ENCODE peak calls at places on chromosome 5, in nine cellular contexts. One of them, this sample, is unnamed.

GRCh38 chr5:82657036-82657699 is 379.0 kb upstream of the RPS23 start:
- DNase-seq in nucleus accumbens: no peak
- DNase-seq in GM12891: no peak
- DNase-seq in activated T-helper 1 cell treated with anti-CD3 and anti-CD28 coated beads, Interleukin-12 subunit alpha, Interleukin-12 subunit beta, Interleukin-2, Interleukin-4 antibody, amounts not matched to agents 30 ng/mL and 10 ng/mL and 1 ng/mL, durations not matched to agents 14 hours and 24 hours and 36 hours: no peak
- DNase-seq in brain pericyte: no peak
- DNase-seq in GM03348: no peak
- DNase-seq in midbrain: no peak
- DNase-seq in NCI-H1694 treated with DMSO at 0.1 percent for 48 hours: no peak
- DNase-seq in IMR-90: no peak
- DNase-seq in this sample: no peak

GRCh38 chr5:60836131-60836530 is 7.9 kb downstream of the ELOVL7 start:
- DNase-seq in nucleus accumbens: no peak
- DNase-seq in GM12891: no peak
- DNase-seq in activated T-helper 1 cell treated with anti-CD3 and anti-CD28 coated beads, Interleukin-12 subunit alpha, Interleukin-12 subunit beta, Interleukin-2, Interleukin-4 antibody, amounts not matched to agents 30 ng/mL and 10 ng/mL and 1 ng/mL, durations not matched to agents 14 hours and 24 hours and 36 hours: no peak
- DNase-seq in brain pericyte: no peak
- DNase-seq in GM03348: no peak
- DNase-seq in midbrain: no peak
- DNase-seq in NCI-H1694 treated with DMSO at 0.1 percent for 48 hours: no peak
- DNase-seq in IMR-90: no peak
- DNase-seq in this sample: no peak

GRCh38 chr5:126428421-126428820 is 5.2 kb downstream of the GRAMD2B start:
- DNase-seq in nucleus accumbens: no peak
- DNase-seq in GM12891: no peak
- DNase-seq in activated T-helper 1 cell treated with anti-CD3 and anti-CD28 coated beads, Interleukin-12 subunit alpha, Interleukin-12 subunit beta, Interleukin-2, Interleukin-4 antibody, amounts not matched to agents 30 ng/mL and 10 ng/mL and 1 ng/mL, durations not matched to agents 14 hours and 24 hours and 36 hours: no peak
- DNase-seq in brain pericyte: no peak
- DNase-seq in GM03348: no peak
- DNase-seq in midbrain: no peak
- DNase-seq in NCI-H1694 treated with DMSO at 0.1 percent for 48 hours: no peak
- DNase-seq in IMR-90: no peak
- DNase-seq in this sample: no peak

GRCh38 chr5:157549954-157550549 is 25.5 kb downstream of the ADAM19 start:
- DNase-seq in nucleus accumbens: no peak
- DNase-seq in GM12891: no peak
- DNase-seq in activated T-helper 1 cell treated with anti-CD3 and anti-CD28 coated beads, Interleukin-12 subunit alpha, Interleukin-12 subunit beta, Interleukin-2, Interleukin-4 antibody, amounts not matched to agents 30 ng/mL and 10 ng/mL and 1 ng/mL, durations not matched to agents 14 hours and 24 hours and 36 hours: no peak
- DNase-seq in brain pericyte: no peak
- DNase-seq in GM03348: no peak
- DNase-seq in midbrain: no peak
- DNase-seq in NCI-H1694 treated with DMSO at 0.1 percent for 48 hours: no peak
- DNase-seq in IMR-90: peak
- DNase-seq in this sample: peak

GRCh38 chr5:170389250-170389902 is at the start of gene KCNMB1:
- DNase-seq in nucleus accumbens: no peak
- DNase-seq in GM12891: no peak
- DNase-seq in activated T-helper 1 cell treated with anti-CD3 and anti-CD28 coated beads, Interleukin-12 subunit alpha, Interleukin-12 subunit beta, Interleukin-2, Interleukin-4 antibody, amounts not matched to agents 30 ng/mL and 10 ng/mL and 1 ng/mL, durations not matched to agents 14 hours and 24 hours and 36 hours: no peak
- DNase-seq in brain pericyte: no peak
- DNase-seq in GM03348: no peak
- DNase-seq in midbrain: no peak
- DNase-seq in NCI-H1694 treated with DMSO at 0.1 percent for 48 hours: no peak
- DNase-seq in IMR-90: no peak
- DNase-seq in this sample: peak

GRCh38 chr5:151773979-151774378 is 2.2 kb downstream of the G3BP1 start:
- DNase-seq in nucleus accumbens: no peak
- DNase-seq in GM12891: no peak
- DNase-seq in activated T-helper 1 cell treated with anti-CD3 and anti-CD28 coated beads, Interleukin-12 subunit alpha, Interleukin-12 subunit beta, Interleukin-2, Interleukin-4 antibody, amounts not matched to agents 30 ng/mL and 10 ng/mL and 1 ng/mL, durations not matched to agents 14 hours and 24 hours and 36 hours: no peak
- DNase-seq in brain pericyte: no peak
- DNase-seq in GM03348: no peak
- DNase-seq in midbrain: no peak
- DNase-seq in NCI-H1694 treated with DMSO at 0.1 percent for 48 hours: no peak
- DNase-seq in IMR-90: no peak
- DNase-seq in this sample: no peak

GRCh38 chr5:132826424-132827082 is 3.9 kb downstream of the SHROOM1 start:
- DNase-seq in nucleus accumbens: no peak
- DNase-seq in GM12891: no peak
- DNase-seq in activated T-helper 1 cell treated with anti-CD3 and anti-CD28 coated beads, Interleukin-12 subunit alpha, Interleukin-12 subunit beta, Interleukin-2, Interleukin-4 antibody, amounts not matched to agents 30 ng/mL and 10 ng/mL and 1 ng/mL, durations not matched to agents 14 hours and 24 hours and 36 hours: no peak
- DNase-seq in brain pericyte: no peak
- DNase-seq in GM03348: no peak
- DNase-seq in midbrain: no peak
- DNase-seq in NCI-H1694 treated with DMSO at 0.1 percent for 48 hours: no peak
- DNase-seq in IMR-90: no peak
- DNase-seq in this sample: no peak

GRCh38 chr5:176547811-176548210 is 1.3 kb upstream of the CDHR2 start:
- DNase-seq in nucleus accumbens: no peak
- DNase-seq in GM12891: no peak
- DNase-seq in activated T-helper 1 cell treated with anti-CD3 and anti-CD28 coated beads, Interleukin-12 subunit alpha, Interleukin-12 subunit beta, Interleukin-2, Interleukin-4 antibody, amounts not matched to agents 30 ng/mL and 10 ng/mL and 1 ng/mL, durations not matched to agents 14 hours and 24 hours and 36 hours: no peak
- DNase-seq in brain pericyte: no peak
- DNase-seq in GM03348: no peak
- DNase-seq in midbrain: no peak
- DNase-seq in NCI-H1694 treated with DMSO at 0.1 percent for 48 hours: no peak
- DNase-seq in IMR-90: no peak
- DNase-seq in this sample: peak

GRCh38 chr5:172501708-172502379 is 47.5 kb upstream of the SH3PXD2B start:
- DNase-seq in nucleus accumbens: no peak
- DNase-seq in GM12891: no peak
- DNase-seq in activated T-helper 1 cell treated with anti-CD3 and anti-CD28 coated beads, Interleukin-12 subunit alpha, Interleukin-12 subunit beta, Interleukin-2, Interleukin-4 antibody, amounts not matched to agents 30 ng/mL and 10 ng/mL and 1 ng/mL, durations not matched to agents 14 hours and 24 hours and 36 hours: no peak
- DNase-seq in brain pericyte: no peak
- DNase-seq in GM03348: no peak
- DNase-seq in midbrain: no peak
- DNase-seq in NCI-H1694 treated with DMSO at 0.1 percent for 48 hours: no peak
- DNase-seq in IMR-90: no peak
- DNase-seq in this sample: no peak

GRCh38 chr5:180328296-180329137 is 24.6 kb downstream of the GFPT2 start:
- DNase-seq in nucleus accumbens: peak
- DNase-seq in GM12891: peak
- DNase-seq in activated T-helper 1 cell treated with anti-CD3 and anti-CD28 coated beads, Interleukin-12 subunit alpha, Interleukin-12 subunit beta, Interleukin-2, Interleukin-4 antibody, amounts not matched to agents 30 ng/mL and 10 ng/mL and 1 ng/mL, durations not matched to agents 14 hours and 24 hours and 36 hours: peak
- DNase-seq in brain pericyte: no peak
- DNase-seq in GM03348: peak
- DNase-seq in midbrain: peak
- DNase-seq in NCI-H1694 treated with DMSO at 0.1 percent for 48 hours: peak
- DNase-seq in IMR-90: peak
- DNase-seq in this sample: peak

GRCh38 chr5:82217917-82218316 is 60.2 kb downstream of the RPS23 start:
- DNase-seq in nucleus accumbens: no peak
- DNase-seq in GM12891: no peak
- DNase-seq in activated T-helper 1 cell treated with anti-CD3 and anti-CD28 coated beads, Interleukin-12 subunit alpha, Interleukin-12 subunit beta, Interleukin-2, Interleukin-4 antibody, amounts not matched to agents 30 ng/mL and 10 ng/mL and 1 ng/mL, durations not matched to agents 14 hours and 24 hours and 36 hours: no peak
- DNase-seq in brain pericyte: no peak
- DNase-seq in GM03348: no peak
- DNase-seq in midbrain: no peak
- DNase-seq in NCI-H1694 treated with DMSO at 0.1 percent for 48 hours: no peak
- DNase-seq in IMR-90: no peak
- DNase-seq in this sample: no peak

GRCh38 chr5:72194846-72195245 is 87.6 kb downstream of the MAP1B start:
- DNase-seq in nucleus accumbens: no peak
- DNase-seq in GM12891: no peak
- DNase-seq in activated T-helper 1 cell treated with anti-CD3 and anti-CD28 coated beads, Interleukin-12 subunit alpha, Interleukin-12 subunit beta, Interleukin-2, Interleukin-4 antibody, amounts not matched to agents 30 ng/mL and 10 ng/mL and 1 ng/mL, durations not matched to agents 14 hours and 24 hours and 36 hours: peak
- DNase-seq in brain pericyte: no peak
- DNase-seq in GM03348: no peak
- DNase-seq in midbrain: no peak
- DNase-seq in NCI-H1694 treated with DMSO at 0.1 percent for 48 hours: no peak
- DNase-seq in IMR-90: no peak
- DNase-seq in this sample: no peak

GRCh38 chr5:160961761-160962160 is 109.8 kb upstream of the ATP10B start:
- DNase-seq in nucleus accumbens: no peak
- DNase-seq in GM12891: no peak
- DNase-seq in activated T-helper 1 cell treated with anti-CD3 and anti-CD28 coated beads, Interleukin-12 subunit alpha, Interleukin-12 subunit beta, Interleukin-2, Interleukin-4 antibody, amounts not matched to agents 30 ng/mL and 10 ng/mL and 1 ng/mL, durations not matched to agents 14 hours and 24 hours and 36 hours: no peak
- DNase-seq in brain pericyte: no peak
- DNase-seq in GM03348: no peak
- DNase-seq in midbrain: no peak
- DNase-seq in NCI-H1694 treated with DMSO at 0.1 percent for 48 hours: no peak
- DNase-seq in IMR-90: no peak
- DNase-seq in this sample: no peak

GRCh38 chr5:52948418-52949076 is 40.6 kb upstream of the ITGA2 start:
- DNase-seq in nucleus accumbens: peak
- DNase-seq in GM12891: peak
- DNase-seq in activated T-helper 1 cell treated with anti-CD3 and anti-CD28 coated beads, Interleukin-12 subunit alpha, Interleukin-12 subunit beta, Interleukin-2, Interleukin-4 antibody, amounts not matched to agents 30 ng/mL and 10 ng/mL and 1 ng/mL, durations not matched to agents 14 hours and 24 hours and 36 hours: peak
- DNase-seq in brain pericyte: peak
- DNase-seq in GM03348: peak
- DNase-seq in midbrain: peak
- DNase-seq in NCI-H1694 treated with DMSO at 0.1 percent for 48 hours: peak
- DNase-seq in IMR-90: peak
- DNase-seq in this sample: peak

GRCh38 chr5:150584561-150585335 is 55.7 kb upstream of the SYNPO start:
- DNase-seq in nucleus accumbens: no peak
- DNase-seq in GM12891: no peak
- DNase-seq in activated T-helper 1 cell treated with anti-CD3 and anti-CD28 coated beads, Interleukin-12 subunit alpha, Interleukin-12 subunit beta, Interleukin-2, Interleukin-4 antibody, amounts not matched to agents 30 ng/mL and 10 ng/mL and 1 ng/mL, durations not matched to agents 14 hours and 24 hours and 36 hours: no peak
- DNase-seq in brain pericyte: no peak
- DNase-seq in GM03348: no peak
- DNase-seq in midbrain: no peak
- DNase-seq in NCI-H1694 treated with DMSO at 0.1 percent for 48 hours: no peak
- DNase-seq in IMR-90: no peak
- DNase-seq in this sample: no peak

GRCh38 chr5:14048434-14048833 is 94.7 kb upstream of the TRIO start:
- DNase-seq in nucleus accumbens: no peak
- DNase-seq in GM12891: no peak
- DNase-seq in activated T-helper 1 cell treated with anti-CD3 and anti-CD28 coated beads, Interleukin-12 subunit alpha, Interleukin-12 subunit beta, Interleukin-2, Interleukin-4 antibody, amounts not matched to agents 30 ng/mL and 10 ng/mL and 1 ng/mL, durations not matched to agents 14 hours and 24 hours and 36 hours: no peak
- DNase-seq in brain pericyte: no peak
- DNase-seq in GM03348: no peak
- DNase-seq in midbrain: no peak
- DNase-seq in NCI-H1694 treated with DMSO at 0.1 percent for 48 hours: no peak
- DNase-seq in IMR-90: peak
- DNase-seq in this sample: no peak

GRCh38 chr5:4191024-4191423 is 595.4 kb downstream of the IRX1 start:
- DNase-seq in nucleus accumbens: no peak
- DNase-seq in GM12891: no peak
- DNase-seq in activated T-helper 1 cell treated with anti-CD3 and anti-CD28 coated beads, Interleukin-12 subunit alpha, Interleukin-12 subunit beta, Interleukin-2, Interleukin-4 antibody, amounts not matched to agents 30 ng/mL and 10 ng/mL and 1 ng/mL, durations not matched to agents 14 hours and 24 hours and 36 hours: no peak
- DNase-seq in brain pericyte: no peak
- DNase-seq in GM03348: no peak
- DNase-seq in midbrain: no peak
- DNase-seq in NCI-H1694 treated with DMSO at 0.1 percent for 48 hours: no peak
- DNase-seq in IMR-90: no peak
- DNase-seq in this sample: no peak

GRCh38 chr5:157252741-157253465 is 13.0 kb upstream of the CYFIP2 start:
- DNase-seq in nucleus accumbens: no peak
- DNase-seq in GM12891: no peak
- DNase-seq in activated T-helper 1 cell treated with anti-CD3 and anti-CD28 coated beads, Interleukin-12 subunit alpha, Interleukin-12 subunit beta, Interleukin-2, Interleukin-4 antibody, amounts not matched to agents 30 ng/mL and 10 ng/mL and 1 ng/mL, durations not matched to agents 14 hours and 24 hours and 36 hours: peak
- DNase-seq in brain pericyte: no peak
- DNase-seq in GM03348: no peak
- DNase-seq in midbrain: no peak
- DNase-seq in NCI-H1694 treated with DMSO at 0.1 percent for 48 hours: no peak
- DNase-seq in IMR-90: peak
- DNase-seq in this sample: peak

GRCh38 chr5:131382407-131383395 is 118.8 kb downstream of the CDC42SE2 start:
- DNase-seq in nucleus accumbens: no peak
- DNase-seq in GM12891: no peak
- DNase-seq in activated T-helper 1 cell treated with anti-CD3 and anti-CD28 coated beads, Interleukin-12 subunit alpha, Interleukin-12 subunit beta, Interleukin-2, Interleukin-4 antibody, amounts not matched to agents 30 ng/mL and 10 ng/mL and 1 ng/mL, durations not matched to agents 14 hours and 24 hours and 36 hours: peak
- DNase-seq in brain pericyte: no peak
- DNase-seq in GM03348: peak
- DNase-seq in midbrain: peak
- DNase-seq in NCI-H1694 treated with DMSO at 0.1 percent for 48 hours: peak
- DNase-seq in IMR-90: peak
- DNase-seq in this sample: peak

GRCh38 chr5:127367912-127368468 is 77.4 kb downstream of the MEGF10 start:
- DNase-seq in nucleus accumbens: no peak
- DNase-seq in GM12891: no peak
- DNase-seq in activated T-helper 1 cell treated with anti-CD3 and anti-CD28 coated beads, Interleukin-12 subunit alpha, Interleukin-12 subunit beta, Interleukin-2, Interleukin-4 antibody, amounts not matched to agents 30 ng/mL and 10 ng/mL and 1 ng/mL, durations not matched to agents 14 hours and 24 hours and 36 hours: no peak
- DNase-seq in brain pericyte: no peak
- DNase-seq in GM03348: no peak
- DNase-seq in midbrain: no peak
- DNase-seq in NCI-H1694 treated with DMSO at 0.1 percent for 48 hours: no peak
- DNase-seq in IMR-90: no peak
- DNase-seq in this sample: no peak

GRCh38 chr5:144028644-144029043 is 141.8 kb downstream of the YIPF5 start:
- DNase-seq in nucleus accumbens: no peak
- DNase-seq in GM12891: no peak
- DNase-seq in activated T-helper 1 cell treated with anti-CD3 and anti-CD28 coated beads, Interleukin-12 subunit alpha, Interleukin-12 subunit beta, Interleukin-2, Interleukin-4 antibody, amounts not matched to agents 30 ng/mL and 10 ng/mL and 1 ng/mL, durations not matched to agents 14 hours and 24 hours and 36 hours: no peak
- DNase-seq in brain pericyte: no peak
- DNase-seq in GM03348: peak
- DNase-seq in midbrain: no peak
- DNase-seq in NCI-H1694 treated with DMSO at 0.1 percent for 48 hours: peak
- DNase-seq in IMR-90: peak
- DNase-seq in this sample: peak

GRCh38 chr5:55176176-55176818 is 3.3 kb upstream of the CDC20B start:
- DNase-seq in nucleus accumbens: no peak
- DNase-seq in GM12891: no peak
- DNase-seq in activated T-helper 1 cell treated with anti-CD3 and anti-CD28 coated beads, Interleukin-12 subunit alpha, Interleukin-12 subunit beta, Interleukin-2, Interleukin-4 antibody, amounts not matched to agents 30 ng/mL and 10 ng/mL and 1 ng/mL, durations not matched to agents 14 hours and 24 hours and 36 hours: no peak
- DNase-seq in brain pericyte: no peak
- DNase-seq in GM03348: peak
- DNase-seq in midbrain: no peak
- DNase-seq in NCI-H1694 treated with DMSO at 0.1 percent for 48 hours: no peak
- DNase-seq in IMR-90: no peak
- DNase-seq in this sample: peak

GRCh38 chr5:75023368-75024159 is 28.8 kb downstream of the GCNT4 start:
- DNase-seq in nucleus accumbens: no peak
- DNase-seq in GM12891: no peak
- DNase-seq in activated T-helper 1 cell treated with anti-CD3 and anti-CD28 coated beads, Interleukin-12 subunit alpha, Interleukin-12 subunit beta, Interleukin-2, Interleukin-4 antibody, amounts not matched to agents 30 ng/mL and 10 ng/mL and 1 ng/mL, durations not matched to agents 14 hours and 24 hours and 36 hours: peak
- DNase-seq in brain pericyte: no peak
- DNase-seq in GM03348: no peak
- DNase-seq in midbrain: no peak
- DNase-seq in NCI-H1694 treated with DMSO at 0.1 percent for 48 hours: no peak
- DNase-seq in IMR-90: peak
- DNase-seq in this sample: peak

This sample was measured in EH.